ENCODE peak calls at places on chromosomes 16 and 17, in five cellular contexts. Y is SK-N-DZ; B is glutamatergic neuron; H is effector memory CD4-positive, alpha-beta T cell; N is bronchial epithelial cell. J is an unnamed sample.

GRCh38 chr16:52257534-52257933 is 289.4 kb downstream of the TOX3 start:
- DNase-seq in Y (no peak), B (no peak), H (no peak), N (no peak), J (no peak)

GRCh38 chr17:59454633-59455105 is 110.7 kb upstream of the DHX40 start:
- DNase-seq in Y (no peak), B (no peak), H (no peak), N (peak), J (no peak)

GRCh38 chr17:75685508-75685907 is 18.4 kb downstream of the SAP30BP start:
- DNase-seq in Y (no peak), B (no peak), H (no peak), N (peak), J (no peak)

GRCh38 chr17:16294560-16294959 is 58.7 kb downstream of the CENPV start:
- DNase-seq in Y (no peak), B (no peak), H (no peak), N (no peak), J (no peak)

GRCh38 chr17:42118545-42118944 is 2.6 kb downstream of the KAT2A start:
- DNase-seq in Y (peak), B (peak), H (no peak), N (peak), J (no peak)

GRCh38 chr16:30953511-30954124 is 3.9 kb upstream of the SETD1A start:
- DNase-seq in Y (peak), B (peak), H (peak), N (peak), J (peak)

GRCh38 chr16:13923703-13924298 is 3.8 kb downstream of the ERCC4 start:
- DNase-seq in Y (peak), B (no peak), H (no peak), N (peak), J (no peak)

GRCh38 chr17:50699410-50699809 is 8.3 kb downstream of the ANKRD40 start:
- DNase-seq in Y (no peak), B (no peak), H (no peak), N (no peak), J (no peak)

GRCh38 chr17:75011788-75012319 is 616 bp upstream of the MRPL58 start:
- DNase-seq in Y (peak), B (peak), H (no peak), N (no peak), J (no peak)

GRCh38 chr16:15996432-15997109 is 47.2 kb downstream of the ABCC1 start:
- DNase-seq in Y (no peak), B (peak), H (no peak), N (peak), J (no peak)

GRCh38 chr17:67460097-67460496 is 83.0 kb downstream of the PITPNC1 start:
- DNase-seq in Y (no peak), B (no peak), H (no peak), N (no peak), J (no peak)

GRCh38 chr16:74700206-74701040 is at the start of gene MLKL:
- DNase-seq in Y (no peak), B (peak), H (peak), N (peak), J (peak)

GRCh38 chr17:83119987-83120864 is 40.8 kb downstream of the METRNL start:
- DNase-seq in Y (no peak), B (peak), H (no peak), N (no peak), J (no peak)

GRCh38 chr16:55179858-55180585 is 144.0 kb upstream of the IRX6 start:
- DNase-seq in Y (no peak), B (no peak), H (no peak), N (no peak), J (no peak)

GRCh38 chr17:51461578-51462004 is 201.2 kb downstream of the UTP18 start:
- DNase-seq in Y (peak), B (peak), H (peak), N (peak), J (no peak)

GRCh38 chr17:73401911-73402310 is 90.1 kb upstream of the CDC42EP4 start:
- DNase-seq in Y (peak), B (peak), H (no peak), N (no peak), J (no peak)

GRCh38 chr16:27383511-27384243 is 18.3 kb upstream of the IL21R start:
- DNase-seq in Y (no peak), B (no peak), H (no peak), N (no peak), J (peak)

GRCh38 chr16:14436410-14436955 is 193.6 kb downstream of the PARN start:
- DNase-seq in Y (no peak), B (no peak), H (no peak), N (no peak), J (no peak)

GRCh38 chr17:50258647-50259483 is 15.4 kb upstream of the TMEM92 start:
- DNase-seq in Y (no peak), B (peak), H (no peak), N (no peak), J (no peak)

GRCh38 chr16:79628501-79628975 is 28.0 kb upstream of the MAF start:
- DNase-seq in Y (no peak), B (no peak), H (no peak), N (peak), J (peak)

GRCh38 chr16:57503366-57503765 is 17.1 kb upstream of the DOK4 start:
- DNase-seq in Y (no peak), B (no peak), H (no peak), N (no peak), J (no peak)

GRCh38 chr16:3578121-3578520 is 918 bp upstream of the NLRC3 start:
- DNase-seq in Y (no peak), B (no peak), H (peak), N (no peak), J (peak)

GRCh38 chr16:63461248-63461841 is 1425.1 kb upstream of the CDH8 start:
- DNase-seq in Y (peak), B (peak), H (no peak), N (peak), J (no peak)

GRCh38 chr17:31433091-31433790 is 41.8 kb downstream of the RAB11FIP4 start:
- DNase-seq in Y (no peak), B (no peak), H (peak), N (no peak), J (no peak)

GRCh38 chr16:57386381-57386951 is 14.2 kb downstream of the CX3CL1 start:
- DNase-seq in Y (peak), B (no peak), H (no peak), N (no peak), J (no peak)

GRCh38 chr17:22514315-22514714 is 822.0 kb downstream of the KCNJ18 start:
- DNase-seq in Y (no peak), B (no peak), H (no peak), N (no peak), J (no peak)

GRCh38 chr17:66889480-66890230 is 54.7 kb downstream of the CACNG5 start:
- DNase-seq in Y (no peak), B (no peak), H (no peak), N (peak), J (no peak)

GRCh38 chr17:57879437-57880085 is 29.7 kb upstream of the MRPS23 start:
- DNase-seq in Y (no peak), B (no peak), H (no peak), N (no peak), J (no peak)

GRCh38 chr16:89035013-89035697 is 58.1 kb upstream of the CBFA2T3 start:
- DNase-seq in Y (no peak), B (peak), H (no peak), N (no peak), J (no peak)

GRCh38 chr17:77830816-77831490 is 127.5 kb upstream of the TNRC6C start:
- DNase-seq in Y (no peak), B (no peak), H (no peak), N (no peak), J (no peak)

GRCh38 chr16:27408012-27408601 is 6.1 kb downstream of the IL21R start:
- DNase-seq in Y (no peak), B (no peak), H (no peak), N (peak), J (no peak)

GRCh38 chr17:1999557-2000251 is 25.4 kb downstream of the RTN4RL1 start:
- DNase-seq in Y (no peak), B (peak), H (no peak), N (peak), J (no peak)

J was measured in natural killer cell.